ENCODE peak calls at places on chromosomes 4 and X, in four cellular contexts. Q, S, H and U are unnamed samples.

GRCh38 chrX:118117069-118117405 is 427 bp upstream of the KLHL13 start:
- DNase-seq in Q (no peak), S (no peak), H (no peak), U (no peak)

GRCh38 chrX:139739138-139739537 is 31.2 kb upstream of the MCF2 start:
- DNase-seq in Q (no peak), S (no peak), H (peak; percentile 8), U (no peak)

GRCh38 chr4:1939664-1940509 is 68.7 kb downstream of the NSD2 start:
- DNase-seq in Q (no peak), S (no peak), H (peak; percentile 66), U (peak; percentile 79)

GRCh38 chr4:87930629-87931028 is 44.9 kb upstream of the SPP1 start:
- DNase-seq in Q (no peak), S (no peak), H (no peak), U (no peak)

GRCh38 chr4:24686866-24687672 is 102.7 kb upstream of the DHX15 start:
- DNase-seq in Q (peak; percentile 78), S (no peak), H (no peak), U (no peak)

GRCh38 chrX:1140236-1140681 is 72.2 kb downstream of the CRLF2 start:
- DNase-seq in Q (no peak), S (no peak), H (no peak), U (no peak)

GRCh38 chr4:128862608-128863313 is 53.3 kb downstream of the JADE1 start:
- DNase-seq in Q (no peak), S (no peak), H (no peak), U (no peak)

GRCh38 chrX:111830561-111830960 is 45.4 kb upstream of the TRPC5OS start:
- DNase-seq in Q (no peak), S (no peak), H (no peak), U (no peak)

GRCh38 chr4:167020410-167020809 is 213.9 kb downstream of the SPOCK3 start:
- DNase-seq in Q (peak; percentile 31), S (no peak), H (no peak), U (no peak)

GRCh38 chr4:6446538-6447451 is 25.6 kb downstream of the PPP2R2C start:
- DNase-seq in Q (no peak), S (peak; percentile 72), H (no peak), U (no peak)

GRCh38 chr4:15084780-15085179 is 82.5 kb downstream of the CPEB2 start:
- DNase-seq in Q (no peak), S (no peak), H (no peak), U (no peak)

GRCh38 chr4:151555151-151555945 is 146.4 kb downstream of the FHIP1A start:
- DNase-seq in Q (no peak), S (no peak), H (no peak), U (no peak)

GRCh38 chrX:23784487-23785301 is 1.7 kb downstream of the SAT1 start:
- DNase-seq in Q (no peak), S (no peak), H (peak; percentile 76), U (peak; percentile 79)

GRCh38 chr4:145868637-145869409 is 69.8 kb downstream of the ZNF827 start:
- DNase-seq in Q (no peak), S (no peak), H (no peak), U (no peak)

GRCh38 chr4:77172336-77172735 is 15.3 kb downstream of the CCNG2 start:
- DNase-seq in Q (no peak), S (no peak), H (peak; percentile 94), U (no peak)

GRCh38 chrX:48966796-48967579 is 4.7 kb downstream of the KCND1 start:
- DNase-seq in Q (no peak), S (no peak), H (no peak), U (no peak)